ENCODE peak calls at places on chromosomes 12 and 14, in four cellular contexts. B is cardiac muscle cell, X is kidney epithelial cell, Q is left ventricle myocardium inferior. O is an unnamed sample.

GRCh38 chr14:89665262-89665661 is 248.2 kb upstream of the FOXN3 start:
- DNase-seq in B (no peak), X (no peak), Q (no peak), O (no peak)

GRCh38 chr12:132427177-132427725 is 62.7 kb upstream of the FBRSL1 start:
- DNase-seq in B (no peak), X (no peak), Q (no peak), O (no peak)

GRCh38 chr12:55738113-55739024 is 4.6 kb upstream of the GDF11 start:
- DNase-seq in B (peak), X (no peak), Q (peak), O (peak)

GRCh38 chr14:74571901-74572828 is 39.9 kb downstream of the LTBP2 start:
- DNase-seq in B (no peak), X (peak), Q (no peak), O (no peak)

GRCh38 chr12:94175763-94176660 is 27.6 kb downstream of the PLXNC1 start:
- DNase-seq in B (no peak), X (no peak), Q (no peak), O (no peak)

GRCh38 chr14:91257328-91258020 is 13.0 kb upstream of the GPR68 start:
- DNase-seq in B (peak), X (no peak), Q (no peak), O (no peak)

GRCh38 chr12:9244894-9245293 is 36.7 kb upstream of the PZP start:
- DNase-seq in B (no peak), X (no peak), Q (no peak), O (no peak)

GRCh38 chr14:104937161-104937560 is 12.5 kb downstream of the PLD4 start:
- DNase-seq in B (no peak), X (no peak), Q (no peak), O (no peak)

GRCh38 chr12:64824500-64825142 is at the start of gene TBC1D30:
- DNase-seq in B (peak), X (no peak), Q (no peak), O (peak)

GRCh38 chr12:11827096-11827841 is 177.8 kb downstream of the ETV6 start:
- DNase-seq in B (peak), X (no peak), Q (no peak), O (no peak)

GRCh38 chr14:46290706-46291105 is 360.9 kb downstream of the RPL10L start:
- DNase-seq in B (no peak), X (no peak), Q (no peak), O (no peak)

GRCh38 chr14:96823652-96824051 is 26.5 kb downstream of the VRK1 start:
- DNase-seq in B (no peak), X (no peak), Q (no peak), O (no peak)

GRCh38 chr14:96824283-96824682 is 27.1 kb downstream of the VRK1 start:
- DNase-seq in B (no peak), X (no peak), Q (no peak), O (no peak)

GRCh38 chr14:96829791-96830190 is 32.6 kb downstream of the VRK1 start:
- DNase-seq in B (no peak), X (no peak), Q (no peak), O (no peak)

GRCh38 chr14:96830946-96831345 is 33.8 kb downstream of the VRK1 start:
- DNase-seq in B (no peak), X (no peak), Q (no peak), O (no peak)

GRCh38 chr14:96827310-96827709 is 30.1 kb downstream of the VRK1 start:
- DNase-seq in B (no peak), X (no peak), Q (no peak), O (no peak)
- TF ChIP-seq CTCF in B (no peak), X (no peak), Q (no peak), O (no peak)

DNA sequence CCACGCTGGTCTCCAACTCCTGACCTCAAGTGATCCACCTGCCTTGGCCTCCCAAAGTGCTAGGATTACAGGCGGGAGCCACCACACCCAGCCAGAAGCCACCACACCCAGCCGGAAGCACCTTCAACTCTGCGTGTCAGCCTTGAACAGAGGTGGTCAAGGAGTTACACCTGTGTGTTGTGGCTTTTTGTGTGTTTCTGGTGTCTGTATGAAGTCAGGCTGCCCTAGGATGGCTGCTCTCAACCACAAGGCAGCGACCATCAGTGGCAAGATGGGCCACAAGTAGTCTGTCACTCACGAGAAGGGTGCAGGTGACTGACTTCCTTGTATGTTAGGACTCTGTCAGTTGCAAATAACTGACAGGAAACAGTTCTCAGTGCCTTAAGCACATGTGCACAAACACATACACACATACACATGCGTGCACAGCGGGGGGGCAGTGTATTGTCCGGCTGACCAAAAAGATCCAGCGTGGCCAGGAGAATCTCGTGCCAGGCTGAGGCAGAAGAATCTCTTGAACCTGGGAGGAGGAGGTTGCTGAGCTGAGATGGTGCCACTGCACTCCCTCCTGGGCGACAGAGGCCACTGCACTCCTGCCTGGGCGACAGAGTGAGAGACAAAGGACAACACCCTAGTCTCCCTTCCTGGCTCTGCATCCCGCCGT is 13.5 kb downstream of the P2RX4 start:
- DNase-seq in B (no peak), X (no peak), Q (no peak), O (no peak)
- TF ChIP-seq CTCF in B (no peak), X (peak), Q (no peak), O (no peak)

DNA sequence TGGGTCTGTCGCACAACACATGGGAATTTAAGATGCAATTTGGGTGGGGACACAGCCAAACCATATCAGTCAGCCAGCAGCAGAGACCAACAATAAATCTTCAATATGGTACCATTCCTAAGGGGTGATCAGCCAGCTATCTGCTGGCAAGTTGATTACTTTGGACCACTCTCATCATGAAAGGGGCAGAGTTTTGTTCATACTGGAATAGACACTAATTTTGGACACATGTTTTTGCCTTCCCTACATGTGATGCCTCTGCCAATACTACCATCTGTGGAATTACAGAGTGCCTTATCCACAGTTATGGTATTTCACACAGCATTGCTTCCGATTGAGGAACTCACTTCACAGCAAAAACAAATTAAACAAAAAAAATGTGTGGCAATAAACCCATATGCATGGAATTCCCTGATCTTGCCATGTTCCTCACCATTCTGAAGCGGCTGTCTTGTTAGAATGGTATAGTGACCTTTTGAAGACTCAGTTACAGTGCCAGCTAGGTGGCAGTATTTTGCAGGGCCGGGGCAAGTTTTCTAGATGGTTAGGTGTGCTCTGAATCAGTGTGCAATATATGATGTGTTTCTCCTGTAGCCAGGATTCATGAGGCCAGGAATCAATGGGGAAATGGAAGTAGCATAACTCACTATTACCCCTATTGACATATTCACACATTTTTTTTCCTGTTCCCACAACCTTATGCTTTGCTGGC is 179.0 kb upstream of the IGF1 start:
- DNase-seq in B (no peak), X (no peak), Q (no peak), O (no peak)
- TF ChIP-seq CTCF in B (no peak), X (no peak), Q (no peak), O (no peak)

GRCh38 chr12:61367281-61367785 is 892.9 kb upstream of the USP15 start:
- DNase-seq in B (no peak), X (no peak), Q (no peak), O (no peak)
- TF ChIP-seq CTCF in B (no peak), X (no peak), Q (no peak), O (no peak)

DNA sequence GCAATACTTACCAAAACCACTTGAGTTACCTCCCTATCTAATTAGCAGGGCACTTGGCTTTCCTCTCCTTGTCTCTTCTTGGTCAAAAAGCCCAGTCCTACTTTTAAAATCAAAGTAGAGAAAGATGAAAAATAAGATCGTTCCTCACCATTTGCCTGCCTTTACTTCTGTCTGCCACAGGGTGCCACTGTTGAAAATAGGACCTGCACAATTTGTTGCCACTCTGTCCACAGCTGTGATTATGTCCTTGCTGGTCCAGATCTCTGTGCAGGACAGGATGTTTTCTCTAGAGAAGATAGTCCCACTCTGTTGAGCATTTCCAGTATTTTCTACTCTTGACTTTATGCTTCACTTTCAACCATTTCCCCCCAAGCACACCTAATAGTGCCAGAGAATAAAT is 179.9 kb downstream of the PDZRN4 start:
- DNase-seq in B (no peak), X (no peak), Q (no peak), O (no peak)
- TF ChIP-seq CTCF in B (peak), X (peak), Q (peak), O (no peak)